ENCODE peak calls at places on chromosomes 16 and 17, in six cellular contexts. C is trophoblast cell, S is T-helper 2 cell, Z is BJ, A is ovary, L is G401. Q is an unnamed sample.

GRCh38 chr16:70758786-70759185 is 42.2 kb downstream of the VAC14 start:
- DNase-seq in Z (no peak), S (no peak), C (no peak), A (no peak), L (no peak), Q (no peak)

GRCh38 chr16:55505333-55506015 is 3.4 kb upstream of the LPCAT2 start:
- DNase-seq in S (no peak), A (no peak), C (no peak), L (no peak), Z (no peak), Q (no peak)

GRCh38 chr16:30096862-30097563 is 1.0 kb upstream of the YPEL3 start:
- DNase-seq in A (no peak), S (no peak), C (no peak), Z (no peak), L (no peak), Q (no peak)

GRCh38 chr17:59154335-59154720 is 658 bp downstream of the SKA2 start:
- DNase-seq in L (no peak), C (peak; percentile 39), S (peak; percentile 9), A (peak; percentile 37), Z (no peak), Q (peak; percentile 37)

GRCh38 chr16:23833960-23834685 is 1.7 kb upstream of the PRKCB start:
- DNase-seq in A (no peak), C (no peak), S (no peak), L (no peak), Z (no peak), Q (no peak)

GRCh38 chr17:82214012-82214628 is 1.5 kb upstream of the CCDC57 start:
- DNase-seq in C (no peak), S (no peak), L (no peak), Z (no peak), A (no peak), Q (no peak)

GRCh38 chr16:749010-749409 is 8.2 kb upstream of the CIAO3 start:
- DNase-seq in C (peak; percentile 76), L (no peak), S (no peak), Z (peak; percentile 73), A (no peak), Q (no peak)

GRCh38 chr16:11687606-11688519 is 19.6 kb downstream of the SNN start:
- DNase-seq in A (no peak), C (no peak), Z (no peak), L (peak; percentile 91), S (no peak), Q (no peak)

GRCh38 chr17:50275279-50275678 is 1.0 kb downstream of the TMEM92 start:
- DNase-seq in Z (no peak), C (no peak), A (peak; percentile 20), S (no peak), L (no peak), Q (no peak)

GRCh38 chr16:4402439-4403132 is 13.8 kb downstream of the CORO7 start:
- DNase-seq in C (peak; percentile 62), S (peak; percentile 54), Z (no peak), A (peak; percentile 89), L (peak; percentile 81), Q (peak; percentile 54)

GRCh38 chr16:84068041-84068440 is 25.4 kb upstream of the SLC38A8 start:
- DNase-seq in S (no peak), Z (no peak), C (no peak), L (no peak), A (no peak), Q (no peak)

GRCh38 chr16:86783626-86784266 is 205.4 kb downstream of the FOXL1 start:
- DNase-seq in A (no peak), Z (no peak), L (no peak), C (no peak), S (no peak), Q (no peak)

GRCh38 chr16:12553191-12553590 is 250.5 kb downstream of the CPPED1 start:
- DNase-seq in L (no peak), C (no peak), Z (no peak), A (no peak), S (no peak), Q (no peak)

GRCh38 chr17:47621293-47622178 is 28.2 kb upstream of the KPNB1 start:
- DNase-seq in S (no peak), L (peak; percentile 64), Z (peak; percentile 51), A (peak; percentile 35), C (peak; percentile 70), Q (peak; percentile 10)

GRCh38 chr16:24769806-24770205 is 40.4 kb downstream of the TNRC6A start:
- DNase-seq in L (no peak), A (no peak), Z (no peak), C (peak; percentile 33), S (no peak), Q (no peak)

GRCh38 chr17:61279476-61280145 is 120.0 kb upstream of the TBX2 start:
- DNase-seq in S (no peak), A (no peak), L (no peak), Z (no peak), C (no peak), Q (no peak)

GRCh38 chr16:3542601-3543373 is 34.4 kb downstream of the NLRC3 start:
- DNase-seq in Z (no peak), S (no peak), A (no peak), C (no peak), L (no peak), Q (no peak)

GRCh38 chr17:4899341-4900230 is at the start of gene C17orf107:
- DNase-seq in S (peak; percentile 92), C (peak; percentile 89), A (peak; percentile 93), Z (no peak), L (peak; percentile 74), Q (peak; percentile 93)

GRCh38 chr16:53043986-53044571 is 8.6 kb downstream of the CHD9NB start:
- DNase-seq in C (peak; percentile 38), L (peak; percentile 51), A (no peak), S (no peak), Z (no peak), Q (no peak)

GRCh38 chr17:82911822-82912221 is 72.0 kb upstream of the ZNF750 start:
- DNase-seq in S (no peak), C (no peak), L (no peak), Z (no peak), A (no peak), Q (no peak)

GRCh38 chr16:86886651-86887050 is 308.3 kb downstream of the FOXL1 start:
- DNase-seq in L (no peak), C (no peak), Z (no peak), A (no peak), S (no peak), Q (no peak)

GRCh38 chr16:69520413-69520799 is 45.4 kb upstream of the NFAT5 start:
- DNase-seq in Z (no peak), S (no peak), C (no peak), L (no peak), A (no peak), Q (no peak)

GRCh38 chr16:88685156-88686061 is 898 bp downstream of the SNAI3 start:
- DNase-seq in S (peak; percentile 49), A (no peak), L (no peak), Z (no peak), C (no peak), Q (peak; percentile 56)

GRCh38 chr17:77601054-77601979 is 357.2 kb upstream of the TNRC6C start:
- DNase-seq in L (peak; percentile 57), A (peak; percentile 39), Z (no peak), C (no peak), S (no peak), Q (no peak)

GRCh38 chr16:28478511-28479180 is 6.5 kb upstream of the NPIPB7 start:
- DNase-seq in A (no peak), L (no peak), S (no peak), Z (no peak), C (no peak), Q (no peak)